ENCODE peak calls at places on chromosome 6, in four cellular contexts. One of them, this sample, is unnamed. For H3K4me1, the result is how much of the 10 kb centered on the place peaks cover.

GRCh38 chr6:156849806-156850205 is 72.6 kb downstream of the ARID1B start:
- DNase-seq in tibial artery: no peak
- DNase-seq in stomach: no peak
- DNase-seq in heart right ventricle: no peak
- DNase-seq in this sample: no peak

GRCh38 chr6:32194388-32194787 is 1.9 kb upstream of the GPSM3 start:
- DNase-seq in tibial artery: no peak
- DNase-seq in stomach: no peak
- DNase-seq in heart right ventricle: no peak
- DNase-seq in this sample: no peak

GRCh38 chr6:108654465-108655106 is 93.9 kb downstream of the FOXO3 start:
- DNase-seq in tibial artery: no peak
- DNase-seq in stomach: no peak
- DNase-seq in heart right ventricle: no peak
- DNase-seq in this sample: no peak

GRCh38 chr6:54916858-54917257 is 70.3 kb downstream of the FAM83B start:
- DNase-seq in tibial artery: no peak
- DNase-seq in heart right ventricle: no peak
- DNase-seq in stomach: no peak
- DNase-seq in this sample: no peak

GRCh38 chr6:31007694-31008093 is 2.6 kb upstream of the MUC22 start:
- DNase-seq in heart right ventricle: no peak
- DNase-seq in tibial artery: no peak
- DNase-seq in stomach: no peak
- DNase-seq in this sample: no peak

GRCh38 chr6:70668499-70668812 is 773 bp downstream of the SMAP1 start:
- DNase-seq in heart right ventricle: peak
- DNase-seq in stomach: no peak
- DNase-seq in tibial artery: no peak
- DNase-seq in this sample: peak

GRCh38 chr6:134502614-134503541 is 185.0 kb upstream of the SGK1 start:
- DNase-seq in stomach: peak
- DNase-seq in tibial artery: no peak
- DNase-seq in heart right ventricle: no peak
- DNase-seq in this sample: no peak

GRCh38 chr6:16535564-16535963 is 225.7 kb downstream of the ATXN1 start:
- DNase-seq in tibial artery: no peak
- DNase-seq in heart right ventricle: no peak
- DNase-seq in stomach: no peak
- DNase-seq in this sample: no peak

DNA sequence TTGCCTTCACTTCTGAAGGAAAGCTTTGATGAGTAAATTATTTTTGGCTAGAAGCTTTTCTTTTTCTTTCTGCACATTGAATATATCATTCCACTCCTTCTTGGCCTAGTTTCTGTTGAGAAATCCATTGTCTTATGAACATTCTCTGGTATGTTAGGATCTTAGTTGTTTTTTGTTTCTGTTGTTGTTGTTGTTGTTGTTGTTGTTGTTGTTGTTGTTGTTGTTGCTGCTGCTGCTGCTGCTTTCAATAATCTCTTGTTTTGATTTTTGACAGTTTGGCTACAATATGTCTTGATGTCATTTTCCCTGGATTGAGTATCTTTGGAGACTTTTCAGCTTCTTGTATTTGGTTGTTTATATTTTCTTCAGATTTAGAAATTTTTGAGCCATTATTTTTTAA is 836.5 kb upstream of the MAN1A1 start:
- DNase-seq in tibial artery: no peak
- DNase-seq in stomach: no peak
- DNase-seq in heart right ventricle: no peak
- DNase-seq in this sample: no peak
- H3K4me1 ChIP-seq in tibial artery: under half
- H3K4me1 ChIP-seq in stomach: under half
- H3K4me1 ChIP-seq in heart right ventricle: under half
- H3K4me1 ChIP-seq in this sample: under half

DNA sequence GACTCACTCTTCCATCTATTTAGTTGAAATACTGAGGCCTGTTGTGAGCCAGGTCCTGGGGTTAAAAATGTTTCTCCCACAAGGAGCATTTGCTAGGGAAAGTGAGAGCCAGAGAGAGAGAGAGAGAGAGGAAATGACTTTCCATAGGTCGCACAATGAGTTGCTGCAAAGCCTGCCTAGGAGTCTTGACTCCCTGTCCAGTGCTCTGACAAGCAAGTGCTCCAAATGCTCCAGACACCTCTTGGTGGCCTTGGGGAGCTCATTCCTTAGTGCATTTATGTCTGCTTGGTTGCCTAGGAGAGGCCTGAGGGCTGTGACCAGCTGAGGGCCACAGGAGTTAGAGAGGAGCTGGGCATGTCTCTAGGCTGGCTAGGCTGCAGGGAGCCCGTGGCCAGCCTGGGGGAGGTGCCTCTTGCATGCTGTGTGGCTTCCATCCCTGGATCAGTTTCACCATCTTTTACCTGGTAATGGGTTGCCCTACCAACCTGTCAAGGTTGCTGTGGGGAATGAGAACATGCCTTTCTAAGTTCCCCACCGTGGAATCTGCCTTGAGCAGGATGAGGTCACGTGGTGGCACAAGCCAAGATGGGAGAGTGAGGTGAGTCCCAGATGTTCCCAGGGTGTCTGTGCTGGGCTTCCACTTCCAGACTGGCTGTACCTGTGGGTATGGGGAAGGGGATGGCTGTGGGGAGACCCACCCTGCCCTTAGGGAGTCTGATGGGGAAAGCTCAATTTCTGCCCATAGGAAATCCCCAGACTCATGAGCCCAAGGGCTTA is 105.0 kb downstream of the VEGFA start:
- DNase-seq in tibial artery: no peak
- DNase-seq in heart right ventricle: no peak
- DNase-seq in stomach: no peak
- DNase-seq in this sample: no peak
- H3K4me1 ChIP-seq in tibial artery: under half
- H3K4me1 ChIP-seq in heart right ventricle: under half
- H3K4me1 ChIP-seq in stomach: under half
- H3K4me1 ChIP-seq in this sample: under half

GRCh38 chr6:2843138-2843740 is 1.6 kb upstream of the SERPINB1 start:
- DNase-seq in tibial artery: no peak
- DNase-seq in stomach: no peak
- DNase-seq in heart right ventricle: no peak
- DNase-seq in this sample: no peak
- H3K4me1 ChIP-seq in tibial artery: under half
- H3K4me1 ChIP-seq in stomach: under half
- H3K4me1 ChIP-seq in heart right ventricle: under half
- H3K4me1 ChIP-seq in this sample: under half

GRCh38 chr6:148109732-148110131 is 232.9 kb upstream of the SASH1 start:
- DNase-seq in heart right ventricle: no peak
- DNase-seq in tibial artery: no peak
- DNase-seq in stomach: no peak
- DNase-seq in this sample: no peak

GRCh38 chr6:148107911-148108310 is 234.7 kb upstream of the SASH1 start:
- DNase-seq in heart right ventricle: no peak
- DNase-seq in stomach: no peak
- DNase-seq in tibial artery: no peak
- DNase-seq in this sample: no peak

GRCh38 chr6:148110925-148111324 is 231.7 kb upstream of the SASH1 start:
- DNase-seq in stomach: no peak
- DNase-seq in heart right ventricle: no peak
- DNase-seq in tibial artery: no peak
- DNase-seq in this sample: no peak

GRCh38 chr6:148118303-148118702 is 224.3 kb upstream of the SASH1 start:
- DNase-seq in stomach: no peak
- DNase-seq in tibial artery: no peak
- DNase-seq in heart right ventricle: no peak
- DNase-seq in this sample: no peak

DNA sequence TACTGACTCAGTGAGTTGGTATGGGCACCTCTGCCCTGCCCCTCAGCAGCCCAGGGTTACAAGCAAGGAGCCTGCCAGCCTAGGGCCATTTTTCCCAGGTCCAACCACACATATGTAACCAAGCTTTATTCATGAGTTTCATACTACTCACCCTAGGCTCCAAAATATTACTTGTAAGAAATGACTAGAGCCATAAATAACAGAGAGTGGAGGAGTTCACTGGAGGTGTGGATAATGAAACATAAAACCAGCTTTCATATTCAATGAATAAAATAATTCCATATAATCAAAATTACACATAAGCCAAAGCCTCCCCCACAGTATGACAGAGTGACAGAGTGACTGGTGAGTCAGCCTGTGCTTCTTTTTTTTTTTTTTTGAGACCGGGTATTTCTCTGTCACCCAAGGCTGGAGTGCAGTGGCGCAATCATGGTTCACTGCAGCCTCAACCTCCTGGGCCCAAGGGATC is 229.8 kb upstream of the SASH1 start:
- DNase-seq in stomach: no peak
- DNase-seq in tibial artery: no peak
- DNase-seq in heart right ventricle: no peak
- DNase-seq in this sample: no peak
- H3K4me1 ChIP-seq in stomach: under half
- H3K4me1 ChIP-seq in tibial artery: under half
- H3K4me1 ChIP-seq in heart right ventricle: under half
- H3K4me1 ChIP-seq in this sample: under half

GRCh38 chr6:37987008-37987407 is 167.5 kb downstream of the ZFAND3 start:
- DNase-seq in tibial artery: no peak
- DNase-seq in heart right ventricle: no peak
- DNase-seq in stomach: no peak
- DNase-seq in this sample: no peak
- H3K4me1 ChIP-seq in tibial artery: under half
- H3K4me1 ChIP-seq in heart right ventricle: under half
- H3K4me1 ChIP-seq in stomach: under half
- H3K4me1 ChIP-seq in this sample: under half

DNA sequence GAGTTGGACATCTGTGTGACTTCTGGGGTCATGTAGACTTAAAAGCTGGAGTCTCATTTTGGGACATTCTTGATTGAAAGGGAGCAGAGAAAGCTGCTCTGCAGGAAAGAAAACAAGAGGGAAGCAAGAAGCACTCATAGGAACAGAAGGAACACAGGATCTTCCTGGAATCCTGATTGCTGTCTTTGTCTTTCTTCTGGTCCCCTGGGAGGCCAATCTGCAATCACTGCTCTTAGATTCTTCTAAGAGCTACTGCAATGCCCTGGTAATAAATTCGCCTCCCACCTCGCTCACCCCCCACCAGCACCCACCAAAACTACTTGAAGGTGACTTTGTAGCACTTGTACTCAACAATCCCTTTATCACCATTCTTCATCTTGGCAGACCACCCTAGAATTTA is 51.8 kb downstream of the SLC35B3 start:
- DNase-seq in tibial artery: no peak
- DNase-seq in heart right ventricle: no peak
- DNase-seq in stomach: no peak
- DNase-seq in this sample: no peak
- H3K4me1 ChIP-seq in tibial artery: under half
- H3K4me1 ChIP-seq in heart right ventricle: under half
- H3K4me1 ChIP-seq in stomach: under half
- H3K4me1 ChIP-seq in this sample: under half

DNA sequence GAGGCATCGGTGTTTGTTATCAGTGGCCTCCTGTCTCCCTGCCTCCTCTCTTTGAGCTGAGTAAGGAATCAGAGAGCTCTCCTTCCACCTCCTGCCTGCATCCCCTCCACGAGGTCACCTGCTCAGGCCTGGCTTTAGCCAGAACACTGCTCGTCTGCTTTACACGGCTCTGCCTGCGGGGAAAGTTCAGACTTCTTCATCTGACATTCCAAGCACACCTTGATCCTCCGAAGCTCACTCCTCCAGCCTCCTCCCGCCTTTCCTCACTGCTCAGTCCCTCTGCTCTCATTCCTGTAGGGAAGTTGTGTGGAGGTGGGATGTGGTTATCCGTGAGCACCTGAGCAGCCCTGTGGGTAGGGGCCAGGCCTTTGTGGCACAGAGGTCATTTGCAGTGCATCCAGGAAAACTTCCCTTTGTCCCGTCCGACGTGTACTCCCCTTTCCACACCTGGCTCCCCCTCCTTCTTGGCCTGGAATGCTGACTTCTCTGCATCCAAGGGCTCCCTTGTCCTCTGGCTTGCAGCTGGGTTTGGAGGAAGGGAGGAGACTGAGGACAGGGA is 12.8 kb upstream of the CCDC167 start:
- DNase-seq in stomach: no peak
- DNase-seq in tibial artery: no peak
- DNase-seq in heart right ventricle: no peak
- DNase-seq in this sample: no peak
- H3K4me1 ChIP-seq in stomach: under half
- H3K4me1 ChIP-seq in tibial artery: under half
- H3K4me1 ChIP-seq in heart right ventricle: under half
- H3K4me1 ChIP-seq in this sample: under half

DNA sequence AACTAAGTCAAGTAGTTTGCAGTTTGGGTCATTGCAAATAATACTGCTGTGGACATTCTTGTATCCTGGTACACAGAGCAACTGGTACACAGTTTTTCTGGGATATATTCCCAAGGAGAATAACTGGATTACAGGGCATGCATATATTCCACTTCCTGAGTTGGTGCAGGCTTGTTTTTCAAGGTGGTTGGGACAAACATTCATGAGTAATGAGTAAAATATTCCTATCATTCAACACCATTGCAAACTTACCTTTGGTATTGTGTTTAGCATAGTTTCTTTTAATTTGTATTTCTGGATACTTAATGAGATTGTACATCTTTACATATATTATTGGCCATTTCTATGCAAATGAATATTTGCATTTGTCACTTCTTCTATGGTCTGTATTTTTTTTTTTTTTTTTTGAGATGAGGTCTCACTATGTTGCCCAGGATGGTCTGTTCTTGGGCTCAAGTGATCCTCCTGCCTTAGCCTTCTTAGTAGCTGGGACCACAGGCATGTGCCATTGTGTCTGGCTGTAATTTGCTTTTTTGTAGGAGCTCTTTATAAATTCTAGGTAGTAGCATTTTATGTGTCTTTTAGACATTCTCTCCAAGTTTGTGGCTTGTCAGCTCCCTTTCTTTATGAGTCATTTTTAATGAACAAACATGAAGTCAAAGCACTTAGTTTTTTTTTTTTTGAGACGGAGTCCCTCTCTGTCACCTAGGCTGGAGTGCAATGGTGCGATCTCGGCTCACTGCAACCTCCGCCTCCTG is 158.7 kb downstream of the SOX4 start:
- DNase-seq in tibial artery: no peak
- DNase-seq in heart right ventricle: no peak
- DNase-seq in stomach: no peak
- DNase-seq in this sample: no peak
- H3K4me1 ChIP-seq in tibial artery: under half
- H3K4me1 ChIP-seq in heart right ventricle: under half
- H3K4me1 ChIP-seq in stomach: under half
- H3K4me1 ChIP-seq in this sample: under half

This sample was measured in ovary.